ENCODE peak calls at places on chromosome 9, in ten cellular contexts. T is NCI-H1417; H is stimulated activated CD4-positive, alpha-beta T cell treated with anti-CD3 and anti-CD28 coated beads, Interleukin-1b, Interleukin-23, amount 100 ng/mL, for 24 hours; Y is activated naive CD8-positive, alpha-beta T cell treated with anti-CD3 and anti-CD28 coated beads, Interleukin-2, amount 50 U/mL, for 24 hours; V is iPS-NIHi11; M is neuronal stem cell; Z is left ventricle myocardium inferior; K is ELR; L is renal cortical epithelial cell; R is stimulated activated CD8-positive, alpha-beta memory T cell treated with anti-CD3 and anti-CD28 coated beads, Interleukin-4, amount 100 ng/mL, for 1 hour. X is an unnamed sample.

GRCh38 chr9:129580211-129580915 is 40.5 kb downstream of the C9orf50 start:
- DNase-seq in L (peak), K (no peak), Y (peak), M (no peak), H (no peak), Z (no peak), T (no peak), R (no peak), V (no peak), X (peak)

GRCh38 chr9:128084746-128085145 is 16.7 kb downstream of the SLC25A25 start:
- DNase-seq in Y (no peak), K (no peak), M (no peak), V (no peak), R (no peak), L (no peak), H (no peak), T (no peak), Z (no peak), X (no peak)

GRCh38 chr9:101229606-101230005 is 155.2 kb downstream of the BAAT start:
- DNase-seq in Y (no peak), Z (no peak), K (no peak), T (no peak), R (no peak), V (no peak), M (no peak), L (no peak), H (no peak), X (no peak)

GRCh38 chr9:124721109-124721850 is 49.8 kb downstream of the NR6A1 start:
- DNase-seq in M (no peak), Y (no peak), L (peak), K (peak), H (no peak), R (no peak), V (no peak), T (no peak), Z (no peak), X (no peak)

GRCh38 chr9:94743035-94743954 is 16.8 kb downstream of the AOPEP start:
- DNase-seq in R (no peak), Y (no peak), Z (no peak), H (no peak), T (no peak), L (peak), V (no peak), K (no peak), M (no peak), X (no peak)

GRCh38 chr9:128382261-128382660 is 11.1 kb downstream of the URM1 start:
- DNase-seq in Z (no peak), H (no peak), K (no peak), T (no peak), L (no peak), M (no peak), Y (no peak), R (no peak), V (no peak), X (no peak)

GRCh38 chr9:136858452-136858843 is 6.3 kb downstream of the MAMDC4 start:
- DNase-seq in R (no peak), T (no peak), Z (no peak), L (no peak), M (no peak), V (no peak), H (no peak), K (no peak), Y (no peak), X (no peak)

GRCh38 chr9:38039090-38039906 is 29.7 kb downstream of the SHB start:
- DNase-seq in M (no peak), H (no peak), R (no peak), Z (no peak), Y (no peak), K (peak), L (peak), T (no peak), V (no peak), X (no peak)

GRCh38 chr9:69916950-69917349 is 96.3 kb downstream of the CFAP95 start:
- DNase-seq in Z (no peak), K (peak), T (no peak), M (no peak), L (no peak), H (no peak), Y (no peak), V (no peak), R (no peak), X (no peak)